ENCODE peak calls at places on chromosomes 5 and 9, in five cellular contexts. U is neural progenitor cell, F is GM23338, K is B cell, W is dorsolateral prefrontal cortex. O is an unnamed sample.

GRCh38 chr5:121976979-121977378 is 15.2 kb downstream of the SRFBP1 start:
- DNase-seq in U (no peak), K (no peak), F (no peak), W (no peak), O (no peak)

GRCh38 chr5:154271466-154271865 is 80.9 kb downstream of the GALNT10 start:
- DNase-seq in F (no peak), U (no peak), W (no peak), K (no peak), O (no peak)

GRCh38 chr5:6188344-6188743 is 190.0 kb downstream of the MED10 start:
- DNase-seq in F (no peak), K (peak; percentile 53), U (no peak), W (no peak), O (no peak)

GRCh38 chr5:126402591-126402990 is 20.6 kb upstream of the GRAMD2B start:
- DNase-seq in K (no peak), U (no peak), W (no peak), F (no peak), O (no peak)

GRCh38 chr9:32434892-32435291 is 50.4 kb downstream of the ACO1 start:
- DNase-seq in K (no peak), U (no peak), F (no peak), W (no peak), O (no peak)

GRCh38 chr9:20428976-20429375 is 193.3 kb downstream of the MLLT3 start:
- DNase-seq in U (no peak), W (no peak), F (no peak), K (no peak), O (no peak)

GRCh38 chr5:178450121-178450631 is 140.0 kb downstream of the COL23A1 start:
- DNase-seq in K (no peak), W (no peak), U (no peak), F (peak; percentile 30), O (no peak)

GRCh38 chr5:101390317-101390908 is 487.3 kb upstream of the ST8SIA4 start:
- DNase-seq in U (peak; percentile 82), F (peak; percentile 89), K (no peak), W (no peak), O (peak; percentile 1)

GRCh38 chr9:89010526-89011089 is 19.3 kb downstream of the S1PR3 start:
- DNase-seq in F (no peak), W (no peak), U (peak; percentile 35), K (no peak), O (no peak)

GRCh38 chr5:1246711-1247431 is 21.7 kb downstream of the SLC6A18 start:
- DNase-seq in F (peak; percentile 91), W (no peak), K (no peak), U (peak; percentile 93), O (peak; percentile 15)

GRCh38 chr9:68999393-69000105 is 14.4 kb downstream of the PRKACG start:
- DNase-seq in U (peak; percentile 82), F (peak; percentile 92), K (peak; percentile 76), W (no peak), O (peak; percentile 76)

GRCh38 chr5:132749506-132749905 is 2.3 kb downstream of the CCNI2 start:
- DNase-seq in F (no peak), U (no peak), W (no peak), K (no peak), O (no peak)

GRCh38 chr5:132748522-132749000 is 1.3 kb downstream of the CCNI2 start:
- DNase-seq in F (no peak), W (no peak), U (no peak), K (no peak), O (no peak)

GRCh38 chr5:132747693-132748440 is 641 bp downstream of the CCNI2 start:
- DNase-seq in F (peak; percentile 63), K (no peak), U (no peak), W (no peak), O (peak; percentile 66)

GRCh38 chr5:132746592-132747063 is 598 bp upstream of the CCNI2 start:
- DNase-seq in U (peak; percentile 70), W (no peak), K (no peak), F (peak; percentile 91), O (peak; percentile 79)

DNA sequence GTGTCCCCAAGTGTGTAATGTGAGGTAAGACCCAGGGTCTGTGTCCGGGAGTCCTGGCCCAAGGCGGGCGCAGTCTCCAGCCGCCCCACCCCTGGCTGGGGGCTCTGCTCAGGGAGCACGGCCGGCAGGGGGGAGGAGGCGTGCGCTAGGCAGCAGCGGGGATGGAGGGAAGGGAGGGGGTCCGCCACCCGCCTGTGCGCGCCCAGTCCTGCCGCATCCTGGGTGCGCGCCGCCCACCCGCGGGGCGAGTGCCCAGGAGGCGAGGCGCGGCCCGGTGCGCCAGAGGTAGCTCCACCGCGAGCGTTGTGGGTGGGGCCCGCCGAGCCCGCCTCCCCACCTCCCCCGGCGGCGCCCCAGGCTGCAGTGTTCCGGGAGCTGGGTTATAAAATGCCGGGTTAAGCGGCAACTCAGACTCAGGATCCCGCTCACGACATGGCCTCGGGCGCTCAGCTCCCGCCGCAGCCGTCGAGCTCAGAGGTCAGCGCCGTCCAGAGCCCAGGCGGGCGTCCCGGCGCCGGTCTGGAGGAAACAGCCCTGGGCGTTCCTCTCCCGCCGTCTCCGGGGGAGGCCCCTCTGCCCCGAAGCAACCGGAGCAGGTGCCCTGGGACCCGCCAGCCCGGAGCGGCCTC is at the start of gene CCNI2:
- DNase-seq in U (peak; percentile 60), K (no peak), W (no peak), F (peak; percentile 64), O (peak; percentile 68)
- TF ChIP-seq CTCF in U (peak; percentile 1), K (no peak), W (no peak), F (no peak), O (peak; percentile 15)

GRCh38 chr5:135204151-135204600 is 170.1 kb upstream of the PITX1 start:
- DNase-seq in K (no peak), F (peak; percentile 54), W (no peak), U (peak; percentile 35), O (no peak)
- TF ChIP-seq CTCF in K (peak; percentile 7), F (peak; percentile 29), W (no peak), U (peak; percentile 55), O (no peak)

GRCh38 chr5:64632251-64632650 is 58.1 kb upstream of the SHISAL2B start:
- DNase-seq in U (no peak), W (no peak), F (peak; percentile 21), K (no peak), O (no peak)

GRCh38 chr5:64637144-64637543 is 53.2 kb upstream of the SHISAL2B start:
- DNase-seq in W (no peak), K (no peak), U (no peak), F (no peak), O (peak; percentile 19)

GRCh38 chr5:64635056-64635686 is 55.1 kb upstream of the SHISAL2B start:
- DNase-seq in F (peak; percentile 54), U (peak; percentile 27), K (no peak), W (no peak), O (no peak)

GRCh38 chr5:64637837-64638443 is 52.4 kb upstream of the SHISAL2B start:
- DNase-seq in U (peak; percentile 38), W (no peak), F (peak; percentile 46), K (no peak), O (no peak)
- TF ChIP-seq CTCF in U (peak; percentile 33), W (no peak), F (peak; percentile 69), K (no peak), O (no peak)

GRCh38 chr9:81410201-81410600 is 279.1 kb downstream of the TLE1 start:
- DNase-seq in U (no peak), F (no peak), K (no peak), W (no peak), O (no peak)
- TF ChIP-seq CTCF in U (no peak), F (no peak), K (no peak), W (no peak), O (no peak)